ENCODE peak calls at places on chromosome 5, in eight cellular contexts. A, X, I, Y, F, E, O and J are unnamed samples.

GRCh38 chr5:7394889-7395431 is 978 bp upstream of the ADCY2 start:
- DNase-seq in A (peak; percentile 51), X (no peak), I (no peak), Y (no peak), F (no peak), E (no peak), O (no peak), J (no peak)

GRCh38 chr5:28328691-28329090 is 1290.3 kb upstream of the CDH9 start:
- DNase-seq in A (no peak), X (no peak), I (peak; percentile 61), Y (no peak), F (no peak), E (no peak), O (no peak), J (no peak)

GRCh38 chr5:120684749-120685415 is 220.8 kb downstream of the PRR16 start:
- DNase-seq in A (no peak), X (no peak), I (peak; percentile 17), Y (no peak), F (no peak), E (peak; percentile 35), O (no peak), J (no peak)

GRCh38 chr5:21199087-21199486 is 1211.1 kb upstream of the CDH18 start:
- DNase-seq in A (no peak), X (no peak), I (no peak), Y (no peak), F (no peak), E (no peak), O (no peak), J (no peak)

GRCh38 chr5:115379622-115380344 is 83.3 kb upstream of the CCDC112 start:
- DNase-seq in A (no peak), X (no peak), I (peak; percentile 42), Y (no peak), F (peak; percentile 48), E (no peak), O (no peak), J (no peak)

GRCh38 chr5:180787025-180787424 is 15.6 kb downstream of the MGAT1 start:
- DNase-seq in A (no peak), X (no peak), I (no peak), Y (peak; percentile 51), F (no peak), E (no peak), O (no peak), J (no peak)

GRCh38 chr5:124630767-124631704 is 115.4 kb downstream of the ZNF608 start:
- DNase-seq in A (no peak), X (no peak), I (no peak), Y (no peak), F (no peak), E (no peak), O (no peak), J (no peak)

GRCh38 chr5:27140831-27141230 is 102.4 kb upstream of the CDH9 start:
- DNase-seq in A (no peak), X (no peak), I (peak; percentile 51), Y (no peak), F (no peak), E (no peak), O (no peak), J (no peak)

GRCh38 chr5:25618821-25619220 is 974.0 kb upstream of the CDH10 start:
- DNase-seq in A (no peak), X (no peak), I (no peak), Y (no peak), F (no peak), E (no peak), O (no peak), J (no peak)

GRCh38 chr5:9456435-9457042 is 89.3 kb downstream of the SEMA5A start:
- DNase-seq in A (no peak), X (no peak), I (peak; percentile 95), Y (no peak), F (no peak), E (no peak), O (no peak), J (no peak)

GRCh38 chr5:179154991-179155955 is 95.1 kb downstream of the ZNF354C start:
- DNase-seq in A (no peak), X (no peak), I (no peak), Y (no peak), F (no peak), E (no peak), O (peak; percentile 56), J (peak; percentile 34)

GRCh38 chr5:125215593-125215992 is 469.2 kb upstream of the ZNF608 start:
- DNase-seq in A (no peak), X (no peak), I (no peak), Y (no peak), F (no peak), E (no peak), O (no peak), J (no peak)

GRCh38 chr5:7852988-7853387 is 2.1 kb upstream of the CFAP90 start:
- DNase-seq in A (no peak), X (no peak), I (no peak), Y (no peak), F (no peak), E (no peak), O (no peak), J (no peak)

GRCh38 chr5:393846-394275 is 49.1 kb upstream of the EXOC3 start:
- DNase-seq in A (no peak), X (no peak), I (no peak), Y (no peak), F (no peak), E (no peak), O (peak; percentile 29), J (no peak)

GRCh38 chr5:96338089-96338488 is 95.0 kb downstream of the PCSK1 start:
- DNase-seq in A (no peak), X (no peak), I (no peak), Y (no peak), F (no peak), E (no peak), O (no peak), J (no peak)

GRCh38 chr5:147081256-147081872 is 153.5 kb upstream of the STK32A start:
- DNase-seq in A (no peak), X (no peak), I (peak; percentile 13), Y (no peak), F (no peak), E (no peak), O (no peak), J (no peak)

GRCh38 chr5:143085319-143085917 is 315.2 kb downstream of the ARHGAP26 start:
- DNase-seq in A (no peak), X (no peak), I (no peak), Y (peak; percentile 48), F (no peak), E (no peak), O (no peak), J (no peak)

GRCh38 chr5:136080113-136080482 is 51.3 kb downstream of the TGFBI start:
- DNase-seq in A (no peak), X (no peak), I (no peak), Y (no peak), F (no peak), E (no peak), O (no peak), J (no peak)

GRCh38 chr5:151569132-151570046 is 21.7 kb downstream of the FAT2 start:
- DNase-seq in A (no peak), X (no peak), I (no peak), Y (peak; percentile 44), F (no peak), E (no peak), O (no peak), J (peak; percentile 5)

GRCh38 chr5:96433066-96433447 is at the start of gene PCSK1:
- DNase-seq in A (no peak), X (no peak), I (no peak), Y (no peak), F (no peak), E (no peak), O (no peak), J (no peak)

GRCh38 chr5:93845376-93845775 is 104.0 kb upstream of the POU5F2 start:
- DNase-seq in A (no peak), X (no peak), I (no peak), Y (no peak), F (no peak), E (no peak), O (no peak), J (no peak)

GRCh38 chr5:1008451-1009358 is at the start of gene NKD2:
- DNase-seq in A (peak; percentile 37), X (peak; percentile 41), I (no peak), Y (peak; percentile 38), F (peak; percentile 59), E (peak; percentile 78), O (peak; percentile 60), J (peak; percentile 58)

GRCh38 chr5:150640311-150641005 is at the start of gene SYNPO:
- DNase-seq in A (peak; percentile 81), X (no peak), I (peak; percentile 92), Y (peak; percentile 85), F (peak; percentile 70), E (no peak), O (peak; percentile 94), J (peak; percentile 70)

GRCh38 chr5:32233696-32234447 is 59.8 kb upstream of the GOLPH3 start:
- DNase-seq in A (no peak), X (no peak), I (peak; percentile 88), Y (no peak), F (no peak), E (no peak), O (no peak), J (no peak)

GRCh38 chr5:59542841-59543825 is 350.4 kb downstream of the PDE4D start:
- DNase-seq in A (peak; percentile 51), X (no peak), I (peak; percentile 72), Y (peak; percentile 74), F (no peak), E (no peak), O (peak; percentile 89), J (peak; percentile 65)

GRCh38 chr5:134084166-134084565 is 30.3 kb upstream of the TCF7 start:
- DNase-seq in A (no peak), X (no peak), I (no peak), Y (no peak), F (no peak), E (no peak), O (no peak), J (no peak)
- H3K4me3 ChIP-seq in A (no peak overlapping the region), X (no peak overlapping the region), I (no peak overlapping the region), Y (no peak overlapping the region), F (no peak overlapping the region), E (no peak overlapping the region), O (no peak overlapping the region), J (no peak overlapping the region)

GRCh38 chr5:51882647-51883046 is 499.4 kb downstream of the ISL1 start:
- DNase-seq in A (no peak), X (no peak), I (no peak), Y (no peak), F (no peak), E (no peak), O (no peak), J (no peak)
- H3K4me3 ChIP-seq in A (no peak overlapping the region), X (no peak overlapping the region), I (no peak overlapping the region), Y (no peak overlapping the region), F (no peak overlapping the region), E (no peak overlapping the region), O (no peak overlapping the region), J (no peak overlapping the region)

DNA sequence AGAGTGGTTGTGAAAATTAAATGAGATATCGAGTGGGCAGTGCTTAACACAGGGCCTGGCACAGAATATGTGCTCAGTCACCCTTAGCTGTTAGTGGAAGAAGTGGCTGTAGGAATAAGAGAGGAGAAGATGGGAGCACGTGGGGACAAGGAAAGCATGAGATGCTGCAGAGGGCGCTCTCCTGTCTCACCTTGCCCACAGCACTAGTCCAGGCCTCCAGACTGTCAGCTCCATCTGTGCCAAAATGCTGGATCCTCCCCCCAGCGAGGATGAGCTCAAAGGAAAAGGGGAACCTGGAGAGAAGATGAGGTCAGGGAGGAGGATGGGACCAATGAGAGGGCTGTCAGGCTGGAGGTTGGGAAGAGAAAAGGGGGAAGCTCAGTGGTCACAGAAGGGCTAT is 12.5 kb downstream of the ARAP3 start:
- DNase-seq in A (no peak), X (no peak), I (no peak), Y (no peak), F (no peak), E (no peak), O (no peak), J (no peak)
- H3K4me3 ChIP-seq in A (no peak overlapping the region), X (no peak overlapping the region), I (no peak overlapping the region), Y (no peak overlapping the region), F (no peak overlapping the region), E (no peak overlapping the region), O (no peak overlapping the region), J (no peak overlapping the region)

GRCh38 chr5:111755942-111756353 is 1.0 kb downstream of the NREP start:
- DNase-seq in A (no peak), X (no peak), I (peak; percentile 79), Y (no peak), F (no peak), E (no peak), O (no peak), J (no peak)
- H3K4me3 ChIP-seq in A (peak overlapping the region; percentile 78), X (no peak overlapping the region), I (peak overlapping the region; percentile 93), Y (peak overlapping the region; percentile 69), F (no peak overlapping the region), E (peak overlapping the region; percentile 53), O (peak overlapping the region; percentile 62), J (peak overlapping the region; percentile 50)